ENCODE peak calls at places on chromosomes 5 and 9, in seven cellular contexts. M is fibroblast of pulmonary artery, C is fibroblast of mammary gland, K is GF-D8, Q is M059J, L is amniotic epithelial cell, J is upper lobe of right lung. F is an unnamed sample.

GRCh38 chr5:127439544-127440096 is 77.8 kb upstream of the PRRC1 start:
- DNase-seq in M (no peak), C (no peak), K (no peak), Q (no peak), L (no peak), J (no peak), F (no peak)

GRCh38 chr5:173864126-173865075 is 23.7 kb upstream of the CPEB4 start:
- DNase-seq in M (no peak), C (no peak), K (no peak), Q (no peak), L (no peak), J (peak; percentile 69), F (no peak)

GRCh38 chr9:135224921-135225541 is 137.6 kb downstream of the OLFM1 start:
- DNase-seq in M (no peak), C (no peak), K (no peak), Q (no peak), L (no peak), J (peak; percentile 61), F (no peak)

GRCh38 chr5:163846512-163846911 is 341.1 kb downstream of the MAT2B start:
- DNase-seq in M (peak; percentile 75), C (peak; percentile 74), K (no peak), Q (peak; percentile 16), L (peak; percentile 91), J (no peak), F (peak; percentile 84)

GRCh38 chr9:92763721-92764380 is 782 bp downstream of the BICD2 start:
- DNase-seq in M (no peak), C (peak; percentile 18), K (no peak), Q (peak; percentile 15), L (no peak), J (peak; percentile 71), F (no peak)

GRCh38 chr9:132672413-132672690 is 2.1 kb downstream of the GTF3C4 start:
- DNase-seq in M (no peak), C (peak; percentile 41), K (no peak), Q (peak; percentile 3), L (no peak), J (no peak), F (no peak)

GRCh38 chr5:109532773-109533364 is 123.1 kb upstream of the PJA2 start:
- DNase-seq in M (no peak), C (no peak), K (no peak), Q (peak; percentile 22), L (peak; percentile 80), J (no peak), F (no peak)

GRCh38 chr9:136372561-136373299 is 739 bp downstream of the CARD9 start:
- DNase-seq in M (peak; percentile 73), C (peak; percentile 63), K (peak; percentile 75), Q (peak; percentile 50), L (peak; percentile 69), J (peak; percentile 89), F (peak; percentile 30)

GRCh38 chr5:138466058-138466899 is 1.0 kb downstream of the EGR1 start:
- DNase-seq in M (peak; percentile 54), C (no peak), K (no peak), Q (peak; percentile 51), L (peak; percentile 35), J (no peak), F (peak; percentile 42)

GRCh38 chr5:16600397-16600796 is 16.4 kb downstream of the RETREG1 start:
- DNase-seq in M (peak; percentile 16), C (peak; percentile 55), K (no peak), Q (peak; percentile 21), L (peak; percentile 66), J (peak; percentile 84), F (peak; percentile 33)

GRCh38 chr9:89309166-89309565 is 1.8 kb upstream of the CKS2 start:
- DNase-seq in M (no peak), C (no peak), K (no peak), Q (no peak), L (no peak), J (no peak), F (no peak)

GRCh38 chr9:100505564-100506159 is 32.7 kb downstream of the TMEFF1 start:
- DNase-seq in M (peak; percentile 72), C (peak; percentile 45), K (no peak), Q (peak; percentile 62), L (peak; percentile 70), J (peak; percentile 79), F (peak; percentile 78)

GRCh38 chr9:126226991-126227937 is 99.4 kb upstream of the MVB12B start:
- DNase-seq in M (no peak), C (no peak), K (no peak), Q (no peak), L (no peak), J (no peak), F (no peak)

GRCh38 chr9:26260238-26260637 is 582.0 kb upstream of the TUSC1 start:
- DNase-seq in M (peak; percentile 58), C (no peak), K (no peak), Q (peak; percentile 75), L (peak; percentile 16), J (no peak), F (peak; percentile 67)

GRCh38 chr5:119928974-119929373 is 299.6 kb downstream of the FAM170A start:
- DNase-seq in M (no peak), C (no peak), K (no peak), Q (peak; percentile 12), L (no peak), J (no peak), F (no peak)

GRCh38 chr5:155193483-155194107 is 180.0 kb downstream of the KIF4B start:
- DNase-seq in M (no peak), C (no peak), K (no peak), Q (no peak), L (no peak), J (no peak), F (no peak)

GRCh38 chr5:95768731-95769130 is 37.6 kb downstream of the RHOBTB3 start:
- DNase-seq in M (no peak), C (no peak), K (no peak), Q (no peak), L (no peak), J (no peak), F (no peak)

GRCh38 chr5:126972062-126972895 is 58.1 kb downstream of the MARCHF3 start:
- DNase-seq in M (peak; percentile 71), C (no peak), K (peak; percentile 83), Q (no peak), L (no peak), J (no peak), F (no peak)

GRCh38 chr9:114894801-114895433 is 35.5 kb downstream of the TNFSF8 start:
- DNase-seq in M (peak; percentile 98), C (peak; percentile 98), K (no peak), Q (peak; percentile 99), L (peak; percentile 98), J (no peak), F (peak; percentile 83)

GRCh38 chr5:138274189-138274853 is at the start of gene GFRA3:
- DNase-seq in M (peak; percentile 7), C (no peak), K (no peak), Q (no peak), L (no peak), J (no peak), F (no peak)

GRCh38 chr5:19986036-19986619 is 1.9 kb downstream of the CDH18 start:
- DNase-seq in M (peak; percentile 7), C (peak; percentile 26), K (no peak), Q (no peak), L (peak; percentile 21), J (no peak), F (peak; percentile 31)

GRCh38 chr9:129998491-129999122 is 44.4 kb downstream of the FNBP1 start:
- DNase-seq in M (no peak), C (peak; percentile 10), K (no peak), Q (no peak), L (no peak), J (no peak), F (no peak)

GRCh38 chr5:99191181-99191775 is 262.5 kb upstream of the CHD1 start:
- DNase-seq in M (peak; percentile 0), C (peak; percentile 0), K (no peak), Q (peak; percentile 3), L (peak; percentile 1), J (no peak), F (no peak)

GRCh38 chr5:9877473-9877872 is 247.3 kb upstream of the TAS2R1 start:
- DNase-seq in M (peak; percentile 22), C (no peak), K (no peak), Q (no peak), L (no peak), J (no peak), F (no peak)